ENCODE peak calls at places on chromosomes 7 and 10, in nine cellular contexts. X is lower lobe of right lung; T is NCI-H1048; J is neural crest cell; H is MM.1S; L is EL; G is C1 segment of cervical spinal cord; U is Right ventricle myocardium inferior; P is naive thymus-derived CD4-positive, alpha-beta T cell. I is an unnamed sample.

GRCh38 chr10:121183241-121183640 is 332.1 kb downstream of the WDR11 start:
- DNase-seq in X (no peak), T (no peak), J (no peak), H (no peak), L (no peak), G (no peak), U (no peak), P (no peak), I (no peak)

GRCh38 chr7:116242759-116243158 is 32.4 kb downstream of the TES start:
- DNase-seq in X (no peak), T (no peak), J (no peak), H (no peak), L (peak; percentile 25), G (no peak), U (no peak), P (no peak), I (no peak)

GRCh38 chr7:18494821-18495408 is 634 bp upstream of the HDAC9 start:
- DNase-seq in X (no peak), T (no peak), J (no peak), H (peak; percentile 39), L (no peak), G (no peak), U (no peak), P (no peak), I (no peak)

GRCh38 chr7:45703911-45704682 is 129.9 kb downstream of the ADCY1 start:
- DNase-seq in X (no peak), T (no peak), J (no peak), H (no peak), L (no peak), G (no peak), U (no peak), P (no peak), I (no peak)

GRCh38 chr7:139602143-139602722 is 78.7 kb downstream of the CLEC2L start:
- DNase-seq in X (no peak), T (no peak), J (no peak), H (peak; percentile 60), L (peak; percentile 33), G (no peak), U (no peak), P (peak; percentile 44), I (no peak)

GRCh38 chr10:6023661-6024333 is 38.4 kb downstream of the IL2RA start:
- DNase-seq in X (no peak), T (no peak), J (no peak), H (no peak), L (peak; percentile 72), G (no peak), U (no peak), P (no peak), I (no peak)

GRCh38 chr7:92058040-92058439 is 76.2 kb downstream of the CYP51A1 start:
- DNase-seq in X (no peak), T (no peak), J (no peak), H (peak; percentile 29), L (no peak), G (no peak), U (no peak), P (peak; percentile 43), I (no peak)

GRCh38 chr7:116317907-116318306 is 107.6 kb downstream of the TES start:
- DNase-seq in X (no peak), T (no peak), J (no peak), H (no peak), L (peak; percentile 71), G (no peak), U (no peak), P (no peak), I (no peak)

GRCh38 chr10:327889-328809 is 192.9 kb downstream of the ZMYND11 start:
- DNase-seq in X (no peak), T (no peak), J (no peak), H (no peak), L (no peak), G (no peak), U (no peak), P (no peak), I (no peak)

GRCh38 chr10:7409045-7409731 is 1.6 kb downstream of the SFMBT2 start:
- DNase-seq in X (peak; percentile 50), T (no peak), J (peak; percentile 12), H (peak; percentile 84), L (no peak), G (peak; percentile 57), U (no peak), P (peak; percentile 59), I (no peak)

I was measured in Calu3.